ENCODE peak calls at places on chromosome 19, in eight cellular contexts. Q is PC-3; Z is hypothalamus; N is central memory CD4-positive, alpha-beta T cell; A is caudate nucleus; X is heart left ventricle; P is choroid plexus epithelial cell; W is stimulated activated CD4-positive, alpha-beta T cell treated with anti-CD3 and anti-CD28 coated beads, Interleukin-2, amount 100 ng/mL, for 48 hours. C is an unnamed sample.

GRCh38 chr19:38665950-38666661 is 18.7 kb downstream of the ACTN4 start:
- DNase-seq in N (no peak), Z (no peak), Q (peak), P (no peak), X (peak), W (no peak), A (no peak), C (no peak)

GRCh38 chr19:50486823-50487515 is 10.3 kb upstream of the GARIN5A start:
- DNase-seq in P (peak), A (no peak), N (peak), Z (no peak), W (peak), X (no peak), Q (peak), C (no peak)

GRCh38 chr19:16037424-16038195 is 38.7 kb upstream of the TPM4 start:
- DNase-seq in A (no peak), W (no peak), N (no peak), Q (no peak), Z (no peak), P (no peak), X (no peak), C (peak)

GRCh38 chr19:31110331-31110730 is 238.9 kb downstream of the TSHZ3 start:
- DNase-seq in X (no peak), N (no peak), P (peak), Z (no peak), A (no peak), Q (no peak), W (no peak), C (peak)

GRCh38 chr19:46659151-46660007 is 1.6 kb downstream of the DACT3 start:
- DNase-seq in P (no peak), A (peak), W (no peak), Q (no peak), Z (peak), N (no peak), X (peak), C (peak)

GRCh38 chr19:33794578-33795369 is 1.9 kb upstream of the KCTD15 start:
- DNase-seq in N (no peak), W (no peak), Z (no peak), X (no peak), A (no peak), Q (no peak), P (no peak), C (peak)

GRCh38 chr19:4151623-4152022 is 1.8 kb upstream of the CREB3L3 start:
- DNase-seq in W (no peak), Z (no peak), P (no peak), X (no peak), A (no peak), N (no peak), Q (no peak), C (no peak)

GRCh38 chr19:45643024-45643926 is 4.1 kb upstream of the EML2 start:
- DNase-seq in W (peak), Z (peak), X (peak), N (peak), Q (peak), A (peak), P (peak), C (peak)

GRCh38 chr19:40862785-40863184 is 12.5 kb upstream of the CYP2A6 start:
- DNase-seq in X (no peak), W (no peak), P (peak), N (no peak), A (no peak), Q (peak), Z (no peak), C (peak)

GRCh38 chr19:35260694-35261304 is 8.0 kb upstream of the USF2 start:
- DNase-seq in N (no peak), X (no peak), A (no peak), Q (no peak), P (no peak), Z (no peak), W (no peak), C (peak)

C was measured in GM03348.